ENCODE peak calls at places on chromosomes 4 and X, in ten cellular contexts. One of them, this sample, is unnamed.

GRCh38 chrX:112147206-112147605 is 64.6 kb upstream of the TRPC5 start:
- DNase-seq in endothelial cell of umbilical vein: no peak
- DNase-seq in MCF 10A: peak
- DNase-seq in Caki2: peak
- DNase-seq in CD8-positive, alpha-beta T cell: no peak
- DNase-seq in mammary epithelial cell: no peak
- DNase-seq in stimulated activated CD4-positive, alpha-beta T cell treated with anti-CD3 and anti-CD28 coated beads, Interleukin-15, amount 100 ng/mL, for 24 hours: no peak
- DNase-seq in naive B cell: no peak
- DNase-seq in iPS-NIHi11: peak
- DNase-seq in activated CD4-positive, alpha-beta T cell treated with anti-CD3 and anti-CD28 coated beads for 48 hours: no peak
- DNase-seq in this sample: no peak

GRCh38 chr4:85783483-85783882 is 308.5 kb downstream of the ARHGAP24 start:
- DNase-seq in endothelial cell of umbilical vein: peak
- DNase-seq in MCF 10A: peak
- DNase-seq in Caki2: no peak
- DNase-seq in CD8-positive, alpha-beta T cell: no peak
- DNase-seq in mammary epithelial cell: peak
- DNase-seq in stimulated activated CD4-positive, alpha-beta T cell treated with anti-CD3 and anti-CD28 coated beads, Interleukin-15, amount 100 ng/mL, for 24 hours: no peak
- DNase-seq in naive B cell: no peak
- DNase-seq in iPS-NIHi11: no peak
- DNase-seq in activated CD4-positive, alpha-beta T cell treated with anti-CD3 and anti-CD28 coated beads for 48 hours: no peak
- DNase-seq in this sample: peak

GRCh38 chr4:26058537-26058936 is 144.5 kb downstream of the SMIM20 start:
- DNase-seq in endothelial cell of umbilical vein: no peak
- DNase-seq in MCF 10A: peak
- DNase-seq in Caki2: no peak
- DNase-seq in CD8-positive, alpha-beta T cell: no peak
- DNase-seq in mammary epithelial cell: peak
- DNase-seq in stimulated activated CD4-positive, alpha-beta T cell treated with anti-CD3 and anti-CD28 coated beads, Interleukin-15, amount 100 ng/mL, for 24 hours: peak
- DNase-seq in naive B cell: no peak
- DNase-seq in iPS-NIHi11: no peak
- DNase-seq in activated CD4-positive, alpha-beta T cell treated with anti-CD3 and anti-CD28 coated beads for 48 hours: peak
- DNase-seq in this sample: no peak

GRCh38 chr4:137644201-137644600 is 111.9 kb upstream of the PCDH18 start:
- DNase-seq in endothelial cell of umbilical vein: peak
- DNase-seq in MCF 10A: peak
- DNase-seq in Caki2: no peak
- DNase-seq in CD8-positive, alpha-beta T cell: no peak
- DNase-seq in mammary epithelial cell: no peak
- DNase-seq in stimulated activated CD4-positive, alpha-beta T cell treated with anti-CD3 and anti-CD28 coated beads, Interleukin-15, amount 100 ng/mL, for 24 hours: no peak
- DNase-seq in naive B cell: no peak
- DNase-seq in iPS-NIHi11: no peak
- DNase-seq in activated CD4-positive, alpha-beta T cell treated with anti-CD3 and anti-CD28 coated beads for 48 hours: no peak
- DNase-seq in this sample: no peak

GRCh38 chr4:94508841-94509240 is 57.1 kb downstream of the PDLIM5 start:
- DNase-seq in endothelial cell of umbilical vein: no peak
- DNase-seq in MCF 10A: no peak
- DNase-seq in Caki2: no peak
- DNase-seq in CD8-positive, alpha-beta T cell: no peak
- DNase-seq in mammary epithelial cell: no peak
- DNase-seq in stimulated activated CD4-positive, alpha-beta T cell treated with anti-CD3 and anti-CD28 coated beads, Interleukin-15, amount 100 ng/mL, for 24 hours: no peak
- DNase-seq in naive B cell: no peak
- DNase-seq in iPS-NIHi11: no peak
- DNase-seq in activated CD4-positive, alpha-beta T cell treated with anti-CD3 and anti-CD28 coated beads for 48 hours: no peak
- DNase-seq in this sample: no peak

GRCh38 chr4:109559983-109560686 is at the start of gene MCUB:
- DNase-seq in endothelial cell of umbilical vein: peak
- DNase-seq in MCF 10A: peak
- DNase-seq in Caki2: peak
- DNase-seq in CD8-positive, alpha-beta T cell: peak
- DNase-seq in mammary epithelial cell: peak
- DNase-seq in stimulated activated CD4-positive, alpha-beta T cell treated with anti-CD3 and anti-CD28 coated beads, Interleukin-15, amount 100 ng/mL, for 24 hours: peak
- DNase-seq in naive B cell: peak
- DNase-seq in iPS-NIHi11: peak
- DNase-seq in activated CD4-positive, alpha-beta T cell treated with anti-CD3 and anti-CD28 coated beads for 48 hours: peak
- DNase-seq in this sample: peak

GRCh38 chr4:75511841-75512240 is 2.4 kb downstream of the RCHY1 start:
- DNase-seq in endothelial cell of umbilical vein: no peak
- DNase-seq in MCF 10A: no peak
- DNase-seq in Caki2: no peak
- DNase-seq in CD8-positive, alpha-beta T cell: no peak
- DNase-seq in mammary epithelial cell: no peak
- DNase-seq in stimulated activated CD4-positive, alpha-beta T cell treated with anti-CD3 and anti-CD28 coated beads, Interleukin-15, amount 100 ng/mL, for 24 hours: no peak
- DNase-seq in naive B cell: no peak
- DNase-seq in iPS-NIHi11: peak
- DNase-seq in activated CD4-positive, alpha-beta T cell treated with anti-CD3 and anti-CD28 coated beads for 48 hours: no peak
- DNase-seq in this sample: no peak

GRCh38 chrX:7028246-7028645 is 119.3 kb upstream of the STS start:
- DNase-seq in endothelial cell of umbilical vein: no peak
- DNase-seq in MCF 10A: peak
- DNase-seq in Caki2: no peak
- DNase-seq in CD8-positive, alpha-beta T cell: no peak
- DNase-seq in mammary epithelial cell: peak
- DNase-seq in stimulated activated CD4-positive, alpha-beta T cell treated with anti-CD3 and anti-CD28 coated beads, Interleukin-15, amount 100 ng/mL, for 24 hours: no peak
- DNase-seq in naive B cell: no peak
- DNase-seq in iPS-NIHi11: no peak
- DNase-seq in activated CD4-positive, alpha-beta T cell treated with anti-CD3 and anti-CD28 coated beads for 48 hours: no peak
- DNase-seq in this sample: no peak

GRCh38 chr4:69896530-69897116 is 34.2 kb upstream of the CSN1S1 start:
- DNase-seq in endothelial cell of umbilical vein: no peak
- DNase-seq in MCF 10A: peak
- DNase-seq in Caki2: no peak
- DNase-seq in CD8-positive, alpha-beta T cell: no peak
- DNase-seq in mammary epithelial cell: no peak
- DNase-seq in stimulated activated CD4-positive, alpha-beta T cell treated with anti-CD3 and anti-CD28 coated beads, Interleukin-15, amount 100 ng/mL, for 24 hours: no peak
- DNase-seq in naive B cell: no peak
- DNase-seq in iPS-NIHi11: peak
- DNase-seq in activated CD4-positive, alpha-beta T cell treated with anti-CD3 and anti-CD28 coated beads for 48 hours: no peak
- DNase-seq in this sample: no peak